ENCODE peak calls at places on chromosomes 4 and X, in ten cellular contexts. One of them, this sample, is unnamed.

GRCh38 chr4:165502919-165503907 is 124.4 kb downstream of the CPE start:
- DNase-seq in effector memory CD4-positive, alpha-beta T cell: no peak
- DNase-seq in astrocyte of the spinal cord: peak; percentile 18
- DNase-seq in kidney: no peak
- DNase-seq in GM12878: no peak
- DNase-seq in right lobe of liver: no peak
- DNase-seq in fibroblast of mammary gland: peak; percentile 85
- DNase-seq in Panc1: no peak
- DNase-seq in CD8-positive, alpha-beta T cell: no peak
- DNase-seq in AG04449: no peak
- DNase-seq in this sample: no peak

GRCh38 chrX:45842916-45843315 is 642.2 kb upstream of the DIPK2B start:
- DNase-seq in effector memory CD4-positive, alpha-beta T cell: no peak
- DNase-seq in astrocyte of the spinal cord: no peak
- DNase-seq in kidney: no peak
- DNase-seq in GM12878: no peak
- DNase-seq in right lobe of liver: no peak
- DNase-seq in fibroblast of mammary gland: peak; percentile 32
- DNase-seq in Panc1: no peak
- DNase-seq in CD8-positive, alpha-beta T cell: no peak
- DNase-seq in AG04449: no peak
- DNase-seq in this sample: no peak

GRCh38 chr4:16443504-16444088 is 217.3 kb upstream of the TAPT1 start:
- DNase-seq in effector memory CD4-positive, alpha-beta T cell: no peak
- DNase-seq in astrocyte of the spinal cord: peak; percentile 37
- DNase-seq in kidney: no peak
- DNase-seq in GM12878: no peak
- DNase-seq in right lobe of liver: no peak
- DNase-seq in fibroblast of mammary gland: peak; percentile 55
- DNase-seq in Panc1: peak; percentile 25
- DNase-seq in CD8-positive, alpha-beta T cell: no peak
- DNase-seq in AG04449: no peak
- DNase-seq in this sample: no peak

GRCh38 chrX:148784859-148785655 is 284.6 kb downstream of the AFF2 start:
- DNase-seq in effector memory CD4-positive, alpha-beta T cell: no peak
- DNase-seq in astrocyte of the spinal cord: no peak
- DNase-seq in kidney: no peak
- DNase-seq in GM12878: no peak
- DNase-seq in right lobe of liver: no peak
- DNase-seq in fibroblast of mammary gland: no peak
- DNase-seq in Panc1: no peak
- DNase-seq in CD8-positive, alpha-beta T cell: no peak
- DNase-seq in AG04449: no peak
- DNase-seq in this sample: no peak

GRCh38 chr4:83639849-83640493 is 104.1 kb downstream of the GPAT3 start:
- DNase-seq in effector memory CD4-positive, alpha-beta T cell: peak; percentile 4
- DNase-seq in astrocyte of the spinal cord: peak; percentile 80
- DNase-seq in kidney: no peak
- DNase-seq in GM12878: peak; percentile 42
- DNase-seq in right lobe of liver: no peak
- DNase-seq in fibroblast of mammary gland: peak; percentile 81
- DNase-seq in Panc1: peak; percentile 51
- DNase-seq in CD8-positive, alpha-beta T cell: peak; percentile 55
- DNase-seq in AG04449: no peak
- DNase-seq in this sample: no peak

GRCh38 chr4:21768349-21769310 is 179.9 kb downstream of the KCNIP4 start:
- DNase-seq in effector memory CD4-positive, alpha-beta T cell: no peak
- DNase-seq in astrocyte of the spinal cord: peak; percentile 67
- DNase-seq in kidney: no peak
- DNase-seq in GM12878: no peak
- DNase-seq in right lobe of liver: no peak
- DNase-seq in fibroblast of mammary gland: peak; percentile 57
- DNase-seq in Panc1: peak; percentile 28
- DNase-seq in CD8-positive, alpha-beta T cell: no peak
- DNase-seq in AG04449: no peak
- DNase-seq in this sample: no peak

GRCh38 chr4:109441858-109442480 is 8.4 kb downstream of the SEC24B start:
- DNase-seq in effector memory CD4-positive, alpha-beta T cell: no peak
- DNase-seq in astrocyte of the spinal cord: no peak
- DNase-seq in kidney: no peak
- DNase-seq in GM12878: no peak
- DNase-seq in right lobe of liver: no peak
- DNase-seq in fibroblast of mammary gland: peak; percentile 17
- DNase-seq in Panc1: no peak
- DNase-seq in CD8-positive, alpha-beta T cell: no peak
- DNase-seq in AG04449: no peak
- DNase-seq in this sample: no peak

GRCh38 chr4:111475001-111475400 is 670.3 kb upstream of the FAM241A start:
- DNase-seq in effector memory CD4-positive, alpha-beta T cell: no peak
- DNase-seq in astrocyte of the spinal cord: peak; percentile 37
- DNase-seq in kidney: no peak
- DNase-seq in GM12878: no peak
- DNase-seq in right lobe of liver: no peak
- DNase-seq in fibroblast of mammary gland: peak; percentile 66
- DNase-seq in Panc1: no peak
- DNase-seq in CD8-positive, alpha-beta T cell: no peak
- DNase-seq in AG04449: no peak
- DNase-seq in this sample: peak; percentile 7

GRCh38 chr4:158020175-158020574 is 152.7 kb downstream of the GASK1B start:
- DNase-seq in effector memory CD4-positive, alpha-beta T cell: no peak
- DNase-seq in astrocyte of the spinal cord: peak; percentile 96
- DNase-seq in kidney: no peak
- DNase-seq in GM12878: no peak
- DNase-seq in right lobe of liver: no peak
- DNase-seq in fibroblast of mammary gland: peak; percentile 95
- DNase-seq in Panc1: no peak
- DNase-seq in CD8-positive, alpha-beta T cell: no peak
- DNase-seq in AG04449: peak; percentile 69
- DNase-seq in this sample: no peak

GRCh38 chr4:184937030-184937710 is 81.1 kb upstream of the HELT start:
- DNase-seq in effector memory CD4-positive, alpha-beta T cell: no peak
- DNase-seq in astrocyte of the spinal cord: no peak
- DNase-seq in kidney: no peak
- DNase-seq in GM12878: no peak
- DNase-seq in right lobe of liver: no peak
- DNase-seq in fibroblast of mammary gland: no peak
- DNase-seq in Panc1: no peak
- DNase-seq in CD8-positive, alpha-beta T cell: no peak
- DNase-seq in AG04449: no peak
- DNase-seq in this sample: no peak

GRCh38 chr4:82380344-82380743 is 6.6 kb upstream of the HNRNPD start:
- DNase-seq in effector memory CD4-positive, alpha-beta T cell: no peak
- DNase-seq in astrocyte of the spinal cord: no peak
- DNase-seq in kidney: peak; percentile 90
- DNase-seq in GM12878: no peak
- DNase-seq in right lobe of liver: no peak
- DNase-seq in fibroblast of mammary gland: no peak
- DNase-seq in Panc1: no peak
- DNase-seq in CD8-positive, alpha-beta T cell: no peak
- DNase-seq in AG04449: no peak
- DNase-seq in this sample: no peak

GRCh38 chr4:110953191-110953590 is 330.3 kb upstream of the PITX2 start:
- DNase-seq in effector memory CD4-positive, alpha-beta T cell: no peak
- DNase-seq in astrocyte of the spinal cord: no peak
- DNase-seq in kidney: no peak
- DNase-seq in GM12878: no peak
- DNase-seq in right lobe of liver: no peak
- DNase-seq in fibroblast of mammary gland: no peak
- DNase-seq in Panc1: no peak
- DNase-seq in CD8-positive, alpha-beta T cell: no peak
- DNase-seq in AG04449: no peak
- DNase-seq in this sample: no peak

GRCh38 chr4:47747846-47748494 is 89.9 kb downstream of the CORIN start:
- DNase-seq in effector memory CD4-positive, alpha-beta T cell: no peak
- DNase-seq in astrocyte of the spinal cord: no peak
- DNase-seq in kidney: no peak
- DNase-seq in GM12878: no peak
- DNase-seq in right lobe of liver: no peak
- DNase-seq in fibroblast of mammary gland: no peak
- DNase-seq in Panc1: no peak
- DNase-seq in CD8-positive, alpha-beta T cell: no peak
- DNase-seq in AG04449: no peak
- DNase-seq in this sample: no peak

GRCh38 chr4:185916683-185917082 is 104.7 kb upstream of the SORBS2 start:
- DNase-seq in effector memory CD4-positive, alpha-beta T cell: no peak
- DNase-seq in astrocyte of the spinal cord: no peak
- DNase-seq in kidney: no peak
- DNase-seq in GM12878: no peak
- DNase-seq in right lobe of liver: no peak
- DNase-seq in fibroblast of mammary gland: no peak
- DNase-seq in Panc1: no peak
- DNase-seq in CD8-positive, alpha-beta T cell: no peak
- DNase-seq in AG04449: no peak
- DNase-seq in this sample: no peak

GRCh38 chrX:12955882-12956703 is 18.8 kb upstream of the TMSB4X start:
- DNase-seq in effector memory CD4-positive, alpha-beta T cell: peak; percentile 64
- DNase-seq in astrocyte of the spinal cord: peak; percentile 80
- DNase-seq in kidney: peak; percentile 77
- DNase-seq in GM12878: peak; percentile 77
- DNase-seq in right lobe of liver: peak; percentile 69
- DNase-seq in fibroblast of mammary gland: peak; percentile 66
- DNase-seq in Panc1: no peak
- DNase-seq in CD8-positive, alpha-beta T cell: peak; percentile 72
- DNase-seq in AG04449: peak; percentile 40
- DNase-seq in this sample: no peak

GRCh38 chrX:68684291-68684918 is 36.9 kb downstream of the STARD8 start:
- DNase-seq in effector memory CD4-positive, alpha-beta T cell: no peak
- DNase-seq in astrocyte of the spinal cord: no peak
- DNase-seq in kidney: peak; percentile 88
- DNase-seq in GM12878: no peak
- DNase-seq in right lobe of liver: peak; percentile 77
- DNase-seq in fibroblast of mammary gland: no peak
- DNase-seq in Panc1: no peak
- DNase-seq in CD8-positive, alpha-beta T cell: no peak
- DNase-seq in AG04449: no peak
- DNase-seq in this sample: no peak

DNA sequence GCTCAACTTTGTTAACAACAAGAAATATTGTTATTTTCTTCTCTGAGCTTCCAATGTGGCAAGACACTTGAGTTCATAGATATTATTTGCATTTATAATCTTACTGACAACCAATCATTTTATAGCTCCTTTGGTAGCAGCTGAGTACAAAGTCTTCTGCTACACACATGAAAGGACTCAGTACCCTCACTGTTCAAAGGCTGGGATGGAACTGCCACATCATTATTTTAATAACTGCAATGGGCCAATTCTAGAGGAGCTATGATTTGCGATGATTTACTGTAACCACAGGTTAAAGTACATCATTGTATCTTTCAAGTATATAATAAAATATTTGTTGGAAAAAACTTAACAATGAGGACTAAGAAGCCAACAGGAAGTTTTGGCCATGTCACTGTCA is 10.9 kb downstream of the MTTP start:
- DNase-seq in effector memory CD4-positive, alpha-beta T cell: no peak
- DNase-seq in astrocyte of the spinal cord: no peak
- DNase-seq in kidney: no peak
- DNase-seq in GM12878: no peak
- DNase-seq in right lobe of liver: no peak
- DNase-seq in fibroblast of mammary gland: no peak
- DNase-seq in Panc1: no peak
- DNase-seq in CD8-positive, alpha-beta T cell: no peak
- DNase-seq in AG04449: no peak
- DNase-seq in this sample: no peak
- H3K4me3 ChIP-seq in effector memory CD4-positive, alpha-beta T cell: no peak overlapping the region
- H3K4me3 ChIP-seq in astrocyte of the spinal cord: no peak overlapping the region
- H3K4me3 ChIP-seq in kidney: no peak overlapping the region
- H3K4me3 ChIP-seq in GM12878: no peak overlapping the region
- H3K4me3 ChIP-seq in right lobe of liver: no peak overlapping the region
- H3K4me3 ChIP-seq in fibroblast of mammary gland: no peak overlapping the region
- H3K4me3 ChIP-seq in Panc1: no peak overlapping the region
- H3K4me3 ChIP-seq in CD8-positive, alpha-beta T cell: no peak overlapping the region
- H3K4me3 ChIP-seq in AG04449: no peak overlapping the region
- H3K4me3 ChIP-seq in this sample: no peak overlapping the region

GRCh38 chr4:8336412-8337075 is 67.0 kb downstream of the HTRA3 start:
- DNase-seq in effector memory CD4-positive, alpha-beta T cell: no peak
- DNase-seq in astrocyte of the spinal cord: no peak
- DNase-seq in kidney: no peak
- DNase-seq in GM12878: no peak
- DNase-seq in right lobe of liver: no peak
- DNase-seq in fibroblast of mammary gland: peak; percentile 56
- DNase-seq in Panc1: no peak
- DNase-seq in CD8-positive, alpha-beta T cell: no peak
- DNase-seq in AG04449: no peak
- DNase-seq in this sample: no peak
- H3K4me3 ChIP-seq in effector memory CD4-positive, alpha-beta T cell: no peak overlapping the region
- H3K4me3 ChIP-seq in astrocyte of the spinal cord: no peak overlapping the region
- H3K4me3 ChIP-seq in kidney: no peak overlapping the region
- H3K4me3 ChIP-seq in GM12878: no peak overlapping the region
- H3K4me3 ChIP-seq in right lobe of liver: no peak overlapping the region
- H3K4me3 ChIP-seq in fibroblast of mammary gland: no peak overlapping the region
- H3K4me3 ChIP-seq in Panc1: no peak overlapping the region
- H3K4me3 ChIP-seq in CD8-positive, alpha-beta T cell: no peak overlapping the region
- H3K4me3 ChIP-seq in AG04449: no peak overlapping the region
- H3K4me3 ChIP-seq in this sample: no peak overlapping the region

DNA sequence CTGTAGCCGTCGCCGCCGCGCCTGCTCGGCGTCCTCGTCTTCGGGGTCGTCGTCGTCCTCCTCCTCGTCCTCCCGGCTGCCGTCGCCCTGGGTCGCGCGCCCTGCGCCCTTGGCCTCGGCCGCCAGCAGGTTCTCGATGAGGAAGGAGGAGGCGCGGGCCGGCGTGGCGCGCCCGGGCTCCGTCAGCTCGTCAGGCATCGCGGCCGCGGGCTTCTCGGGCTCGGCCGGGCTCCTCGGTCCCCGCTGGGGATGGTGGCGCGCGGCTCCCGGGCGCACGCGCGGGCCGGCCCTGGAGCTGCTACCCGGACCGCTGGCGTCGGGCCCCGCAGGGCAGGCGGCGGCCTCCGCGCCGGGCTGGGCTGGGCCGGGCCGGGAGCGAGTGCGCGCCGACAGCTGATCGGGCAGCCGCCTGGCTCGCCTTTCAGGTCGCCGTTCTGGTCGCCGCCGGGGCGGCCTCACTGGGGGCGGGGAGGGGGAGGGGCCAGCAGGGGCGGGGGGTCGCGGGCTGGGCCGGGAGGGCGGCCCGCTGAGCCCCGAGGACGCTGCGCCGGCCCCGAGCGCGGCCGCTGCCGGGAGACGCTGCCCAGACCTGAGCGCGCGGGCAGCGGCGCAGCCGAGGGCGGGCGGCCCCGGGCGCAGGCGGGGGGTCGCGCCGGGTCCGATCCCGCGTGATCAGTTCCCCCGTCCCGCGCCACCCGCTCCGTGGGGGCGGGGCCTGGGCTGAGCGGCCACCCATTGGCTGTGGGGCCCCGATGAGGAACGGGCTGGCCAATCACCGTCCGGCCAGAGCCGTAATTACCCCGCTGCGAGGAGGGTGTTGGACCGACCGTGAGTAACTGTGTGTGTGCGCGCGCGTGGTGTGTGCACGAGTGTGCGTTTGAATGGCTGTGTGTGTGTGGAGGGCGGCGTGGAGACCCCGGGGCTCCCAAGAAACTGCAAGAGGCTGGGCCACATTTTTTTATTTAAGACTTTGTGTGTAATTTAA is at the start of gene HMX1:
- DNase-seq in effector memory CD4-positive, alpha-beta T cell: no peak
- DNase-seq in astrocyte of the spinal cord: no peak
- DNase-seq in kidney: no peak
- DNase-seq in GM12878: no peak
- DNase-seq in right lobe of liver: no peak
- DNase-seq in fibroblast of mammary gland: no peak
- DNase-seq in Panc1: no peak
- DNase-seq in CD8-positive, alpha-beta T cell: no peak
- DNase-seq in AG04449: no peak
- DNase-seq in this sample: no peak
- H3K4me3 ChIP-seq in effector memory CD4-positive, alpha-beta T cell: no peak within 1 kb of the TSS
- H3K4me3 ChIP-seq in astrocyte of the spinal cord: no peak within 1 kb of the TSS
- H3K4me3 ChIP-seq in kidney: no peak within 1 kb of the TSS
- H3K4me3 ChIP-seq in GM12878: no peak within 1 kb of the TSS
- H3K4me3 ChIP-seq in right lobe of liver: no peak within 1 kb of the TSS
- H3K4me3 ChIP-seq in fibroblast of mammary gland: no peak within 1 kb of the TSS
- H3K4me3 ChIP-seq in Panc1: no peak within 1 kb of the TSS
- H3K4me3 ChIP-seq in CD8-positive, alpha-beta T cell: no peak within 1 kb of the TSS
- H3K4me3 ChIP-seq in AG04449: no peak within 1 kb of the TSS
- H3K4me3 ChIP-seq in this sample: no peak within 1 kb of the TSS

GRCh38 chr4:154491731-154492249 is at the start of gene DCHS2:
- DNase-seq in effector memory CD4-positive, alpha-beta T cell: no peak
- DNase-seq in astrocyte of the spinal cord: no peak
- DNase-seq in kidney: peak; percentile 80
- DNase-seq in GM12878: no peak
- DNase-seq in right lobe of liver: peak; percentile 70
- DNase-seq in fibroblast of mammary gland: no peak
- DNase-seq in Panc1: no peak
- DNase-seq in CD8-positive, alpha-beta T cell: no peak
- DNase-seq in AG04449: no peak
- DNase-seq in this sample: peak; percentile 26
- H3K4me3 ChIP-seq in effector memory CD4-positive, alpha-beta T cell: peak within 1 kb of the TSS; percentile 10
- H3K4me3 ChIP-seq in astrocyte of the spinal cord: peak within 1 kb of the TSS; percentile 13
- H3K4me3 ChIP-seq in kidney: peak within 1 kb of the TSS; percentile 56
- H3K4me3 ChIP-seq in GM12878: peak within 1 kb of the TSS; percentile 46
- H3K4me3 ChIP-seq in right lobe of liver: peak within 1 kb of the TSS; percentile 23
- H3K4me3 ChIP-seq in fibroblast of mammary gland: peak within 1 kb of the TSS; percentile 10
- H3K4me3 ChIP-seq in Panc1: peak within 1 kb of the TSS; percentile 43
- H3K4me3 ChIP-seq in CD8-positive, alpha-beta T cell: peak within 1 kb of the TSS; percentile 41
- H3K4me3 ChIP-seq in AG04449: peak within 1 kb of the TSS; percentile 6
- H3K4me3 ChIP-seq in this sample: no peak within 1 kb of the TSS

This sample was measured in pancreas.